ENCODE peak calls at places on chromosomes 1 and 21, in eight cellular contexts. F is tibial nerve, X is breast epithelium, A is pancreas, O is heart left ventricle, C is colonic mucosa, T is IMR-90, E is stomach. Z is an unnamed sample.
A peak's percentile ranks its signal among the peaks of the same experiment; 100 is the strongest.

GRCh38 chr21:38661296-38662223 is 144.2 kb upstream of the ETS2 start:
- DNase-seq in F (no peak), A (no peak), E (no peak), T (peak; percentile 62), X (no peak), C (peak; percentile 38), O (peak; percentile 65), Z (no peak)

GRCh38 chr1:153248480-153248879 is 11.0 kb upstream of the LORICRIN start:
- DNase-seq in A (no peak), O (no peak), X (no peak), E (no peak), C (no peak), F (no peak), T (no peak), Z (no peak)

GRCh38 chr1:216665381-216665780 is 57.8 kb downstream of the ESRRG start:
- DNase-seq in C (no peak), T (peak; percentile 74), O (no peak), F (no peak), X (no peak), A (no peak), E (no peak), Z (no peak)

GRCh38 chr1:96060621-96061020 is 661.0 kb upstream of the PTBP2 start:
- DNase-seq in E (no peak), X (no peak), F (no peak), O (no peak), A (no peak), C (no peak), T (no peak), Z (no peak)

GRCh38 chr1:220326578-220326977 is 54.3 kb upstream of the RAB3GAP2 start:
- DNase-seq in E (no peak), A (no peak), F (no peak), T (peak; percentile 13), X (no peak), O (no peak), C (no peak), Z (no peak)

GRCh38 chr21:43840259-43840658 is 24.8 kb upstream of the AGPAT3 start:
- DNase-seq in E (no peak), C (no peak), T (no peak), O (no peak), X (no peak), F (no peak), A (no peak), Z (no peak)

GRCh38 chr1:184030433-184031126 is 6.9 kb downstream of the COLGALT2 start:
- DNase-seq in F (no peak), O (no peak), C (no peak), T (no peak), E (no peak), X (no peak), A (no peak), Z (no peak)

GRCh38 chr1:210378721-210379120 is 50.0 kb downstream of the HHAT start:
- DNase-seq in T (peak; percentile 39), O (no peak), X (no peak), C (no peak), A (no peak), E (no peak), F (no peak), Z (no peak)

GRCh38 chr1:231493421-231494185 is 34.9 kb upstream of the TSNAX start:
- DNase-seq in C (no peak), X (no peak), F (no peak), E (no peak), A (no peak), T (peak; percentile 45), O (no peak), Z (no peak)

GRCh38 chr1:1826356-1827088 is 48.3 kb upstream of the NADK start:
- DNase-seq in F (no peak), C (no peak), X (no peak), O (no peak), T (no peak), A (no peak), E (no peak), Z (no peak)

GRCh38 chr21:35838350-35838749 is 222.0 kb downstream of the SETD4 start:
- DNase-seq in C (no peak), A (no peak), E (no peak), T (no peak), X (no peak), F (no peak), O (no peak), Z (no peak)

GRCh38 chr1:53733975-53734649 is 4.9 kb downstream of the GLIS1 start:
- DNase-seq in F (no peak), C (no peak), E (no peak), O (no peak), A (no peak), X (no peak), T (peak; percentile 84), Z (no peak)

GRCh38 chr1:234256359-234256758 is 116.9 kb upstream of the COA6 start:
- DNase-seq in O (no peak), C (no peak), X (no peak), A (no peak), F (no peak), E (no peak), T (peak; percentile 12), Z (no peak)

GRCh38 chr1:192967211-192967877 is 91.8 kb downstream of the UCHL5 start:
- DNase-seq in C (no peak), E (no peak), A (no peak), T (no peak), F (no peak), X (no peak), O (no peak), Z (no peak)

GRCh38 chr1:226994357-226995063 is 54.4 kb downstream of the COQ8A start:
- DNase-seq in F (no peak), X (no peak), E (no peak), A (no peak), C (no peak), O (no peak), T (no peak), Z (no peak)

DNA sequence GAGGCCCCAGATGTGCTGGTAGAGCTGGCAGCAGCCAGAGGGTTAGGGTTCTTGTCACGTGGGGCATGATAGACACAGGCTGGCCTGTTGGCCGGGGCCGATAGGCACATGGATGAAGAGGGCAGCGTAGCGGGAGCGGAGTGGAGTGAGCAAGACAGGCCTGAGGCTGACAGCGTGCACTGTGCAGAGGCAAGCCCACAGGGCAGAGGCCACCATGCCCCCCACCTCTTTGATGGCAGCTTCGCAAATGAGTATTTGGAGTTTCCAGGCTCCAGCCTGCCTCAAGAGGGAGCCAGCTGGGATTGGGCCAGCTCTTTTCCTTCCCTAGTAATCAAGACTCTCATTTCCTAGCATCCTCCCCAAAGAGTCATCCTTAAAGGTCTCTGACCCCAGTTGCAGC is 43.5 kb downstream of the TMCC2 start:
- DNase-seq in T (peak; percentile 64), A (peak; percentile 26), E (no peak), X (no peak), O (no peak), C (no peak), F (peak; percentile 46), Z (no peak)
- TF ChIP-seq CTCF in T (peak; percentile 28), A (no peak), E (no peak), X (no peak), O (peak; percentile 10), C (no peak), F (no peak), Z (no peak)

DNA sequence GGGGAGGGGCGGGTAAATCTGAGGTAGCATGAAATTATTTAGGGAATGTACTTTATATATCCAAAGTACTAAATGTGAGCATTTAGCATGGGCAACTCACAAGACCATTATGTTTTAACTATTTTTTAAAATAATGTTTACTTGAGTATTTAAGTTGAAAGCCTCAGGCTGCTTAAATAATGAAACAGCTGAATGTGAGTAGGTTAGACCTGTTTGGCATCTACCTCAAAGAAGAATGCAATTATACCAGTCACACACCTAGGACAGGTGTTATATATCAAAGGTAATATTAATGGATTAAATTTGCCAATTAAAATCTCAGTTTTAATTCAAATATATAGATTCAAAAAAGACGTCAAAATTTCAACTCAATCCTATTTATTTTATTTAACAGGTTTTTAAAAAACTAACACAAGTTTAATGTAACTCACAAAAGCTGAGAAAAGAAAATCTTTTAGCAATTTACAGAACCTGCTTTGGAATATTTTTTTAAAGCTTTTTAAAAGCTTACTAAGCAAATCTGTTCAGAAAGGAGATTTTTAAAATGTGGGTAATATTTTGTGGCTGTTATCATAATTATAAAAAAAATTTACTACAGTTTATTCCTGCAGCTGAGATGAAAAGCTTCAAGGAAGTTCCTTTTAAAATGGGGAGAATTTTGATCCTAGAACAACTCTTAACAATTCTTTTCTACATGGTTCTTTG is 104.6 kb upstream of the LBR start:
- DNase-seq in E (no peak), O (no peak), T (no peak), C (no peak), F (no peak), X (no peak), A (no peak), Z (no peak)
- H3K4me1 ChIP-seq in E (peaks cover 12% of the 10 kb centered on the region), O (peaks cover 15% of the 10 kb centered on the region), T (peaks cover 11% of the 10 kb centered on the region), C (no peaks in the 10 kb centered on the region), F (no peaks in the 10 kb centered on the region), X (no peaks in the 10 kb centered on the region), A (peaks cover 14% of the 10 kb centered on the region), Z (peaks cover 10% of the 10 kb centered on the region)

GRCh38 chr1:201176931-201177330 is 13.7 kb upstream of the IGFN1 start:
- DNase-seq in F (no peak), E (peak; percentile 34), T (peak; percentile 56), A (no peak), C (peak; percentile 36), O (no peak), X (no peak), Z (no peak)
- H3K4me3 ChIP-seq in F (no peak overlapping the region), E (no peak overlapping the region), T (no peak overlapping the region), A (no peak overlapping the region), C (no peak overlapping the region), O (no peak overlapping the region), X (no peak overlapping the region), Z (no peak overlapping the region)

GRCh38 chr1:164617607-164618564 is 58.9 kb downstream of the PBX1 start:
- DNase-seq in C (peak; percentile 70), E (no peak), F (peak; percentile 44), X (no peak), A (no peak), T (peak; percentile 42), O (no peak), Z (no peak)
- TF ChIP-seq CTCF in C (peak; percentile 46), E (peak; percentile 50), F (peak; percentile 67), X (no peak), A (peak; percentile 20), T (peak; percentile 63), O (peak; percentile 48), Z (peak; percentile 36)